ENCODE peak calls at places on chromosomes 7 and 10, in eight cellular contexts. P, J, W, T, B, C, Q and Y are unnamed samples.

GRCh38 chr7:12436896-12437535 is 33.4 kb upstream of the VWDE start:
- DNase-seq in Q (no peak), W (no peak), J (no peak), P (no peak), B (peak), T (no peak), C (no peak), Y (peak)

GRCh38 chr7:139807009-139807408 is 22.1 kb upstream of the TBXAS1 start:
- DNase-seq in T (no peak), W (no peak), B (no peak), Q (no peak), P (no peak), J (no peak), C (no peak), Y (no peak)

GRCh38 chr10:84783386-84783785 is 455.0 kb downstream of the CCSER2 start:
- DNase-seq in J (peak), W (no peak), T (peak), B (peak), C (no peak), Q (peak), P (no peak), Y (peak)

GRCh38 chr10:31999261-31999660 is 57.0 kb downstream of the KIF5B start:
- DNase-seq in Q (no peak), T (no peak), B (no peak), J (no peak), P (no peak), C (no peak), W (no peak), Y (no peak)

GRCh38 chr7:73565675-73566342 is 8.3 kb upstream of the BCL7B start:
- DNase-seq in P (no peak), T (no peak), W (no peak), B (no peak), J (no peak), C (no peak), Q (no peak), Y (no peak)

GRCh38 chr7:1055084-1055450 is 10.7 kb downstream of the GPR146 start:
- DNase-seq in B (no peak), T (no peak), Q (no peak), C (peak), W (no peak), J (peak), P (peak), Y (no peak)

GRCh38 chr7:111825046-111825445 is 262.8 kb upstream of the IMMP2L start:
- DNase-seq in T (no peak), B (no peak), W (no peak), Q (no peak), J (no peak), P (no peak), C (no peak), Y (no peak)

GRCh38 chr7:952548-953441 is 1.7 kb downstream of the ADAP1 start:
- DNase-seq in J (peak), C (peak), W (no peak), B (peak), Q (no peak), P (peak), T (no peak), Y (no peak)

GRCh38 chr7:47574473-47575328 is 7.2 kb downstream of the TNS3 start:
- DNase-seq in T (no peak), P (no peak), Q (no peak), C (peak), B (no peak), J (no peak), W (no peak), Y (no peak)

GRCh38 chr7:36286241-36286640 is 103.4 kb upstream of the ANLN start:
- DNase-seq in C (no peak), B (no peak), W (no peak), J (no peak), T (no peak), Q (no peak), P (no peak), Y (no peak)

GRCh38 chr7:45971661-45972175 is 50.6 kb upstream of the IGFBP3 start:
- DNase-seq in Q (no peak), W (no peak), T (no peak), C (no peak), P (no peak), B (peak), J (no peak), Y (no peak)

GRCh38 chr7:130942211-130942964 is 208.4 kb upstream of the KLF14 start:
- DNase-seq in P (no peak), T (no peak), W (no peak), Q (peak), J (peak), C (no peak), B (no peak), Y (no peak)

GRCh38 chr7:146773506-146773905 is 656.9 kb downstream of the CNTNAP2 start:
- DNase-seq in J (no peak), B (no peak), Q (no peak), P (no peak), W (no peak), T (no peak), C (no peak), Y (no peak)

GRCh38 chr10:24465124-24465874 is 256.4 kb downstream of the KIAA1217 start:
- DNase-seq in C (no peak), Q (no peak), P (no peak), J (peak), T (no peak), B (no peak), W (no peak), Y (no peak)

GRCh38 chr10:42885491-42886270 is 103.1 kb downstream of the BMS1 start:
- DNase-seq in C (no peak), B (peak), J (no peak), W (no peak), T (no peak), Q (no peak), P (peak), Y (no peak)

GRCh38 chr10:32409741-32410140 is 36.2 kb upstream of the CCDC7 start:
- DNase-seq in P (no peak), W (no peak), J (no peak), C (no peak), B (no peak), T (no peak), Q (no peak), Y (no peak)

GRCh38 chr7:102306916-102307677 is 20.4 kb downstream of the SH2B2 start:
- DNase-seq in P (no peak), B (peak), W (no peak), T (no peak), J (peak), Q (no peak), C (peak), Y (no peak)

GRCh38 chr10:32237644-32238345 is 109.2 kb downstream of the EPC1 start:
- DNase-seq in B (no peak), J (no peak), C (no peak), T (no peak), Q (no peak), P (no peak), W (no peak), Y (no peak)

GRCh38 chr7:151727579-151728285 is 149.2 kb downstream of the PRKAG2 start:
- DNase-seq in P (peak), J (peak), B (no peak), Q (peak), C (peak), W (peak), T (peak), Y (no peak)

GRCh38 chr7:158614695-158615094 is 27.1 kb upstream of the PTPRN2 start:
- DNase-seq in J (no peak), B (no peak), P (no peak), C (no peak), T (no peak), W (no peak), Q (no peak), Y (no peak)

GRCh38 chr7:49245062-49245461 is 320.7 kb downstream of the CDC14C start:
- DNase-seq in J (no peak), C (no peak), P (no peak), W (no peak), B (peak), T (no peak), Q (no peak), Y (no peak)

GRCh38 chr7:46557295-46557711 is 636.2 kb upstream of the IGFBP3 start:
- DNase-seq in B (no peak), W (no peak), J (peak), C (no peak), T (no peak), P (no peak), Q (no peak), Y (no peak)

GRCh38 chr10:119305860-119306513 is 98.6 kb downstream of the GRK5 start:
- DNase-seq in J (peak), P (no peak), W (peak), B (no peak), T (peak), C (peak), Q (peak), Y (no peak)

GRCh38 chr7:142864980-142865747 is 10.3 kb downstream of the EPHB6 start:
- DNase-seq in Q (no peak), C (no peak), T (no peak), W (no peak), P (no peak), B (peak), J (no peak), Y (no peak)

GRCh38 chr7:151798851-151799428 is 78.0 kb downstream of the PRKAG2 start:
- DNase-seq in J (no peak), T (no peak), P (peak), W (no peak), C (no peak), Q (no peak), B (no peak), Y (no peak)

GRCh38 chr10:73837072-73837471 is 25.7 kb upstream of the NDST2 start:
- DNase-seq in W (no peak), P (no peak), T (no peak), C (no peak), Q (no peak), B (no peak), J (no peak), Y (no peak)

GRCh38 chr7:21426286-21426957 is 1.5 kb upstream of the SP4 start:
- DNase-seq in B (no peak), T (no peak), P (no peak), Q (peak), C (no peak), W (no peak), J (no peak), Y (no peak)

GRCh38 chr7:32476816-32477648 is 13.1 kb downstream of the LSM5 start:
- DNase-seq in J (no peak), Q (no peak), T (no peak), C (no peak), W (no peak), B (peak), P (no peak), Y (no peak)

GRCh38 chr10:126130291-126130710 is 233.9 kb downstream of the FANK1 start:
- DNase-seq in C (peak), B (no peak), Q (no peak), W (no peak), P (peak), T (no peak), J (no peak), Y (no peak)

GRCh38 chr10:81179805-81180452 is 642.2 kb downstream of the SH2D4B start:
- DNase-seq in C (no peak), T (no peak), Q (no peak), J (no peak), B (peak), W (no peak), P (no peak), Y (peak)

GRCh38 chr10:130463104-130463875 is 327.1 kb downstream of the GLRX3 start:
- DNase-seq in C (no peak), W (no peak), P (no peak), Q (no peak), T (no peak), J (peak), B (no peak), Y (no peak)

GRCh38 chr10:79397051-79397450 is 48.4 kb downstream of the ZCCHC24 start:
- DNase-seq in B (no peak), Q (no peak), C (peak), P (no peak), W (no peak), J (no peak), T (no peak), Y (no peak)
- H3K27ac ChIP-seq in B (no peak), Q (no peak), C (peak), P (peak), W (peak), J (peak), T (no peak), Y (no peak)

GRCh38 chr10:15088428-15089261 is at the start of gene ACBD7:
- DNase-seq in C (peak), W (peak), J (peak), Q (no peak), P (peak), B (peak), T (peak), Y (peak)

GRCh38 chr10:15084502-15084922 is 4.1 kb downstream of the ACBD7 start:
- DNase-seq in T (peak), C (no peak), P (no peak), B (peak), Q (no peak), J (peak), W (no peak), Y (no peak)

DNA sequence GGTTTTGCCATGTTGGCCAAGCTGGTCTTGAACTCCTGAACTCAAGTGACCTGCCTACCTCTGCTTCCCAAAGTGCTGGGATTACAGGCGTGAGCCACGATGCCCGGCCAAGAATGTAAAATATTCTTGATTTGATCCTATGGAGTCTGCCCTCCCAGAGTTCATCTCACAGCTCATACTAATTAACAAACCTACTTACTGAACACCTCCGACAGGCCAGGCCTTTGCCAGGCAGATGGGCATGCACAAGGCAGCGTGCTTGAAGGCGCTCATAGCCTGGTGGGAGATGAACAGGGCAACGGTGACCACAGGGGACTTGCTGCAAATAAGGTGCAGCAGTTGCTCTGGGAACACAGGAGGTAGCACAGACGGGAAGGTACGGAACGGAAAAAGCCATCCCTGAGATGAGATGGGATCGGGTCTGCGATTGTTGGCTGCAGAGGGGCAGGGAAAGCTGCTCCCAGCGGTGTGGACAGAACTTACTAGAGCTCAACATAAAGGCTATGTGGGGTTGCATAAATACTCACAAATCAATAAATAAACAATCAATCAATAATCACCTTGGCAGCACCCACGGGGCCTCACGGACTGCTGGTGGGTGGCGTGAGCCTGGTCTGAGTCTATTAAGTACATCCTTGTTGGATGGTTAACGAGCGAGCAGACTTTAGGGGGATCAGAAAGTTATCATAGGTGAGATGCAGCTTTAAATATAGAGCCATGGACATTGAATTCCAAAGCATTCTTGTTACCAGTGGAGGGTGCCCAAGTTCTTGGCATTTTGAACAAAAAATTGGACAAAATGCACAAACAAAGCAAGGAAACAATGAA is 4.7 kb downstream of the ACBD7 start:
- DNase-seq in P (no peak), B (no peak), Q (no peak), W (no peak), T (no peak), J (no peak), C (no peak), Y (no peak)
- H3K27ac ChIP-seq in P (peak), B (no peak), Q (peak), W (peak), T (no peak), J (peak), C (peak), Y (no peak)

DNA sequence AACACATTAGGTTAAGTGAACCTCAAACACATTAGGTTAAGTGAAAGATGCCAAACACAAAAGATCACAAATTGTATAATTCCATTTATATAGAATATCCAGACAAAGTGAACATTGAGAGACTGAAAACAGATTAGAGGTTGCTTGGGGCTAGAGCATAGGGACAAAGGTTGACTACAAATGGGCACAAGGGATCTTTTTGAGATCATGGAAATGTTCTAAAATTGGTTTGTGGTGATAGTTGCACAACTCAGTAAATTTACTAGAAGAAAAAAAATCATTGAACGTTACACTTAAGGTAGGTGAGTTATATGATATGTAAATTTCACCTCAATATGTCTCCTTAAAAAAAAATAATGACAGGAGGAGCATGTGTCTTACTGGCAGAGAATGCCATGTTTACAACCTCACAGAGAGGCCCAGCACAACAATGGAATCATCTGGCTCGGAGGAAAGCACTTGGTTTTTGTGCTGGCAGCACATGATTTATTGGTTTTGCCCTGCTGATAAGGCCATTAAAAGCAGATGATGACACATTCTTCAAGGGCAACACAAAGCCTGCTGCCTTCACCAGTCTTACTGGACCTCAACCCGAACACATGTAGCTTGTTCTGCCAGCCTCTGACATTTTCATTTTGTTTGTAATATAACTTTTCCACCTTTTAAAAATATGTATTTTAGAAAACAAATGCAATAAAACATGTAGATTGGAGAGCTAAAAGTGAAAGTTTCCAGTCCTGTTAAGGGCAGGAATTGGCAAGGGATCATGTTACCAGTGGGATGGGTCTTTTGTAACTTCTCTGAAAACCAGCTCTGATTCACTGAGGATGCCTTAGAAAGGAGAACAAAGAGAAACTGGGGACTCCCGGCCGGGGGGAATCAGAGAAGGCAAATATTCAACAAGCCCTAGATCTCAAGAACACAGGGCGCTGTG is 11.9 kb upstream of the LMOD2 start:
- DNase-seq in J (peak), P (no peak), B (peak), Q (no peak), C (peak), W (no peak), T (peak), Y (no peak)
- H3K27ac ChIP-seq in J (peak), P (peak), B (peak), Q (no peak), C (peak), W (peak), T (peak), Y (no peak)

GRCh38 chr7:149284343-149284742 is 22.3 kb downstream of the ZNF783 start:
- DNase-seq in J (no peak), P (no peak), Q (no peak), C (no peak), B (no peak), T (no peak), W (no peak), Y (no peak)
- H3K27ac ChIP-seq in J (peak), P (no peak), Q (peak), C (no peak), B (no peak), T (no peak), W (no peak), Y (no peak)